ENCODE peak calls at places on chromosome 1, in four cellular contexts. One of them, this sample, is unnamed.

GRCh38 chr1:238916828-238917227 is 469.5 kb upstream of the CHRM3 start:
- DNase-seq in HTR-8/SVneo: no peak
- DNase-seq in activated T-cell treated with anti-CD3 and anti-CD28 coated beads for 48 hours: no peak
- DNase-seq in naive B cell: no peak
- DNase-seq in this sample: no peak

GRCh38 chr1:175520186-175520585 is 223.2 kb downstream of the TNR start:
- DNase-seq in HTR-8/SVneo: no peak
- DNase-seq in activated T-cell treated with anti-CD3 and anti-CD28 coated beads for 48 hours: no peak
- DNase-seq in naive B cell: no peak
- DNase-seq in this sample: no peak

GRCh38 chr1:226908913-226909312 is 31.2 kb upstream of the COQ8A start:
- DNase-seq in HTR-8/SVneo: no peak
- DNase-seq in activated T-cell treated with anti-CD3 and anti-CD28 coated beads for 48 hours: no peak
- DNase-seq in naive B cell: no peak
- DNase-seq in this sample: no peak

GRCh38 chr1:225548140-225548857 is 104.6 kb downstream of the ENAH start:
- DNase-seq in HTR-8/SVneo: no peak
- DNase-seq in activated T-cell treated with anti-CD3 and anti-CD28 coated beads for 48 hours: no peak
- DNase-seq in naive B cell: no peak
- DNase-seq in this sample: no peak

GRCh38 chr1:34808051-34808810 is 15.4 kb downstream of the GJA4 start:
- DNase-seq in HTR-8/SVneo: no peak
- DNase-seq in activated T-cell treated with anti-CD3 and anti-CD28 coated beads for 48 hours: no peak
- DNase-seq in naive B cell: no peak
- DNase-seq in this sample: no peak

GRCh38 chr1:236119935-236120484 is 22.3 kb upstream of the GPR137B start:
- DNase-seq in HTR-8/SVneo: no peak
- DNase-seq in activated T-cell treated with anti-CD3 and anti-CD28 coated beads for 48 hours: no peak
- DNase-seq in naive B cell: no peak
- DNase-seq in this sample: no peak

GRCh38 chr1:11067716-11068495 is 8.1 kb upstream of the SRM start:
- DNase-seq in HTR-8/SVneo: no peak
- DNase-seq in activated T-cell treated with anti-CD3 and anti-CD28 coated beads for 48 hours: no peak
- DNase-seq in naive B cell: no peak
- DNase-seq in this sample: no peak

GRCh38 chr1:81689531-81689941 is 111.2 kb upstream of the ADGRL2 start:
- DNase-seq in HTR-8/SVneo: no peak
- DNase-seq in activated T-cell treated with anti-CD3 and anti-CD28 coated beads for 48 hours: no peak
- DNase-seq in naive B cell: no peak
- DNase-seq in this sample: no peak

GRCh38 chr1:234584926-234585325 is 25.1 kb downstream of the IRF2BP2 start:
- DNase-seq in HTR-8/SVneo: no peak
- DNase-seq in activated T-cell treated with anti-CD3 and anti-CD28 coated beads for 48 hours: no peak
- DNase-seq in naive B cell: no peak
- DNase-seq in this sample: no peak

GRCh38 chr1:218585565-218586184 is 240.5 kb downstream of the TGFB2 start:
- DNase-seq in HTR-8/SVneo: peak; percentile 70
- DNase-seq in activated T-cell treated with anti-CD3 and anti-CD28 coated beads for 48 hours: no peak
- DNase-seq in naive B cell: no peak
- DNase-seq in this sample: no peak

GRCh38 chr1:33876970-33877680 is 13.2 kb downstream of the HMGB4 start:
- DNase-seq in HTR-8/SVneo: no peak
- DNase-seq in activated T-cell treated with anti-CD3 and anti-CD28 coated beads for 48 hours: no peak
- DNase-seq in naive B cell: no peak
- DNase-seq in this sample: no peak

GRCh38 chr1:96487404-96487803 is 234.2 kb upstream of the PTBP2 start:
- DNase-seq in HTR-8/SVneo: no peak
- DNase-seq in activated T-cell treated with anti-CD3 and anti-CD28 coated beads for 48 hours: no peak
- DNase-seq in naive B cell: no peak
- DNase-seq in this sample: no peak

GRCh38 chr1:116881879-116882520 is 27.7 kb upstream of the PTGFRN start:
- DNase-seq in HTR-8/SVneo: no peak
- DNase-seq in activated T-cell treated with anti-CD3 and anti-CD28 coated beads for 48 hours: peak; percentile 26
- DNase-seq in naive B cell: no peak
- DNase-seq in this sample: no peak

GRCh38 chr1:230067871-230068814 is 1.1 kb downstream of the GALNT2 start:
- DNase-seq in HTR-8/SVneo: no peak
- DNase-seq in activated T-cell treated with anti-CD3 and anti-CD28 coated beads for 48 hours: no peak
- DNase-seq in naive B cell: peak; percentile 25
- DNase-seq in this sample: peak; percentile 18

GRCh38 chr1:63918395-63918945 is 144.7 kb downstream of the ROR1 start:
- DNase-seq in HTR-8/SVneo: no peak
- DNase-seq in activated T-cell treated with anti-CD3 and anti-CD28 coated beads for 48 hours: no peak
- DNase-seq in naive B cell: no peak
- DNase-seq in this sample: no peak

GRCh38 chr1:29875557-29876028 is 639.3 kb downstream of the PTPRU start:
- DNase-seq in HTR-8/SVneo: no peak
- DNase-seq in activated T-cell treated with anti-CD3 and anti-CD28 coated beads for 48 hours: no peak
- DNase-seq in naive B cell: no peak
- DNase-seq in this sample: no peak

This sample was measured in CD4-positive, alpha-beta memory T cell.